ENCODE peak calls at places on chromosome 22, in four cellular contexts. G is activated CD8-positive, alpha-beta T cell treated with anti-CD3 and anti-CD28 coated beads for 36 hours; H is fibroblast of the aortic adventitia; I is GM10248. T is an unnamed sample.

GRCh38 chr22:22425783-22426624 is 82.5 kb downstream of the ZNF280B start:
- DNase-seq in G (no peak), H (no peak), I (no peak), T (no peak)

GRCh38 chr22:36770116-36770945 is 5.6 kb downstream of the IFT27 start:
- DNase-seq in G (no peak), H (no peak), I (no peak), T (no peak)

GRCh38 chr22:36385491-36386350 is 2.0 kb downstream of the MYH9 start:
- DNase-seq in G (peak; percentile 82), H (no peak), I (no peak), T (no peak)

GRCh38 chr22:35657571-35658312 is 9.5 kb downstream of the APOL6 start:
- DNase-seq in G (no peak), H (no peak), I (no peak), T (no peak)

GRCh38 chr22:11360632-11361031 is 4167.4 kb upstream of the OR11H1 start:
- DNase-seq in G (no peak), H (no peak), I (no peak), T (no peak)

GRCh38 chr22:47327241-47327640 is 564.8 kb downstream of the TBC1D22A start:
- DNase-seq in G (no peak), H (no peak), I (no peak), T (no peak)

GRCh38 chr22:22507743-22508273 is 734 bp downstream of the ZNF280B start:
- DNase-seq in G (peak; percentile 14), H (peak; percentile 4), I (no peak), T (peak; percentile 19)

GRCh38 chr22:37311761-37312312 is 29.5 kb downstream of the CYTH4 start:
- DNase-seq in G (no peak), H (no peak), I (no peak), T (no peak)

GRCh38 chr22:23789638-23790037 is 2.9 kb downstream of the SMARCB1 start:
- DNase-seq in G (no peak), H (no peak), I (no peak), T (peak; percentile 6)

GRCh38 chr22:31929126-31929928 is 15.0 kb upstream of the YWHAH start:
- DNase-seq in G (no peak), H (no peak), I (no peak), T (no peak)

GRCh38 chr22:31377609-31378008 is 21.8 kb upstream of the DRG1 start:
- DNase-seq in G (no peak), H (peak; percentile 55), I (no peak), T (no peak)

GRCh38 chr22:35098921-35099320 is 33.0 kb downstream of the ISX start:
- DNase-seq in G (no peak), H (no peak), I (no peak), T (no peak)

GRCh38 chr22:19178065-19178658 is 374 bp downstream of the SLC25A1 start:
- DNase-seq in G (peak; percentile 55), H (peak; percentile 21), I (peak; percentile 63), T (peak; percentile 82)

GRCh38 chr22:42719133-42719532 is 1.5 kb downstream of the A4GALT start:
- DNase-seq in G (no peak), H (peak; percentile 43), I (peak; percentile 16), T (no peak)

GRCh38 chr22:32897400-32897799 is 95.9 kb downstream of the TIMP3 start:
- DNase-seq in G (no peak), H (peak; percentile 34), I (no peak), T (no peak)

GRCh38 chr22:33555814-33556522 is 364.3 kb downstream of the LARGE1 start:
- DNase-seq in G (no peak), H (no peak), I (no peak), T (no peak)

GRCh38 chr22:48918585-48919186 is 909.0 kb downstream of the BRD1 start:
- DNase-seq in G (no peak), H (no peak), I (no peak), T (no peak)

GRCh38 chr22:35938226-35938625 is 90.4 kb downstream of the RBFOX2 start:
- DNase-seq in G (no peak), H (peak; percentile 76), I (no peak), T (no peak)

GRCh38 chr22:26364066-26365015 is 64.7 kb upstream of the ASPHD2 start:
- DNase-seq in G (peak; percentile 74), H (peak; percentile 83), I (peak; percentile 55), T (peak; percentile 60)
- TF ChIP-seq CTCF in G (peak; percentile 67), H (peak; percentile 77), I (peak; percentile 71), T (peak; percentile 63)

DNA sequence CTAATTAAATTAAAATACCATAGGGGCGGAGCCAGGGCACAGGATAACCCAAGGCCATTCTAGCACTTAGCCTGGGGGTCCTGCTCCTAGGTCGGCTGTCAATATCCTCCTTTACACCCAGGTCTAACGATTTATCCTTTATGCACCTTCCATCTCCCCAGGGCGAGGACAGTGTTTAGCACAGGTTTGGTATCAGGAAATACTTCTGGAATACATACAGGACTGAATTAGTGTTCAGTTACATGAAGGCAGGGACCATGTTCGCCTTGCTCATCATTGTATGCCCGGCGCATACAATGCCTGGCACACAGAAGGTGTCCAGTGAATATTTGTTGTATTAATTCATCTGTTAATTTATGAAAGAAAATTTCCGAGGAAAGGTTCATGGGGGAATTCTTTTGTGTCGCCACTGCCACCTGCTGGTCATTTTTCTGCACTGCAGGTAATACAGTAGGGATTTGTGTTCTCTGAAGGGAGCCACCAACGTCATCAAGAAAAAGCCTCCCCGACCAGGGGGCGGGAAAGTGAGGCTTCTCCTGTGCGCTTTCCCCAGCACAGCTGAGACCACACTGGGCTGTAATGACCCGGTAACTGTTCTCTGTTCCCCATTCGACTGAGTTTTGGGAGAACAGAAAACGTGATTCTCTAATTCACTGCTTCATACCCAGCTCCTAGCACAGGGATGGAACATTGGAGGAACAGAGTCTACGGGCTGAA is 68.7 kb upstream of the ASPHD2 start:
- DNase-seq in G (peak; percentile 80), H (peak; percentile 81), I (peak; percentile 65), T (peak; percentile 62)
- TF ChIP-seq CTCF in G (peak; percentile 100), H (peak; percentile 87), I (peak; percentile 83), T (peak; percentile 80)

GRCh38 chr22:46010951-46011626 is 34.1 kb upstream of the WNT7B start:
- DNase-seq in G (no peak), H (no peak), I (no peak), T (no peak)
- TF ChIP-seq CTCF in G (no peak), H (no peak), I (no peak), T (no peak)

DNA sequence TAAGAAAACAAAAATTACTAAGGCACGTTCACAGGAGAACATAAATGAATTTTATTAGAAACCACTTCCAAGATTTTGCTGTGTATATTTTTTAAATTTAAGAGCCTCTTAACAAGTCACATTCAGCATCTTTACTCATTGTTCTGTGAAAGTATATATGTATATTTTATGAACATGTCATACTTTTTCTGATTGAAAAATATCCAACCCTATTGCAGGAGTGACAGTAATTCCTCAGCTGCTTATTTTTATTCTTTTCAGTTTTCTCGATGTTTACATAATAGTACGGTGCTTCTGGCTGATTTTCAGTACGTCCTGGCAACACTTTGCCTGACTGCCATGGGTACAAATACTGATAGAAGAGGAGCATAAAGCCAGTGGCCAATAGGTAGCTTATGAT is 41.8 kb downstream of the XKR3 start:
- DNase-seq in G (no peak), H (no peak), I (no peak), T (no peak)
- TF ChIP-seq CTCF in G (no peak), H (no peak), I (no peak), T (no peak)

GRCh38 chr22:25777870-25778269 is 35.9 kb downstream of the MYO18B start:
- DNase-seq in G (peak; percentile 37), H (peak; percentile 62), I (peak; percentile 51), T (no peak)
- TF ChIP-seq CTCF in G (no peak), H (peak; percentile 46), I (peak; percentile 28), T (peak; percentile 7)

GRCh38 chr22:27628341-27628740 is 173.2 kb downstream of the MN1 start:
- DNase-seq in G (no peak), H (no peak), I (no peak), T (no peak)

GRCh38 chr22:27625769-27626674 is 175.5 kb downstream of the MN1 start:
- DNase-seq in G (no peak), H (no peak), I (no peak), T (no peak)

GRCh38 chr22:27627901-27628300 is 173.7 kb downstream of the MN1 start:
- DNase-seq in G (no peak), H (no peak), I (no peak), T (no peak)

GRCh38 chr22:27626675-27627443 is 174.7 kb downstream of the MN1 start:
- DNase-seq in G (no peak), H (no peak), I (no peak), T (no peak)

GRCh38 chr22:27627444-27627833 is 174.1 kb downstream of the MN1 start:
- DNase-seq in G (no peak), H (no peak), I (no peak), T (no peak)
- TF ChIP-seq CTCF in G (no peak), H (no peak), I (no peak), T (no peak)

DNA sequence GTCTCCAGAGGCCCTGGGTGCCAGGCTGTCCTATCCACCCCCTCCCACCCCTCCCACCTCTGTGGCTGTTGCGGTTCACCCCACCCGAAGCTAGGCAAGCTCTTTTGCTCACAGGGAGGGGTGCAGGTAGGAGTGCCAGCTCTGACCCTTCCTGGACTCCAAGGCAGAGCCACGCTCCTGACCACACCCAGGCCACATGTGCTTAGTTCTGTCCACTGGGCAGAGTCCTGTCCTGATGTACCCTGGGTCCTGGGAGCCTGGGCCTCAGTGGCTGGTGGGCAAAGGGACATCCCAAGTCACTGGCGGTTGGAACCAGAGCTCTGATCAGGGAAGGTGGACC is 16.4 kb downstream of the IL17REL start:
- DNase-seq in G (no peak), H (no peak), I (no peak), T (no peak)
- TF ChIP-seq CTCF in G (no peak), H (no peak), I (no peak), T (no peak)

GRCh38 chr22:40679964-40680818 is 907 bp downstream of the MCHR1 start:
- DNase-seq in G (no peak), H (peak; percentile 18), I (no peak), T (no peak)
- TF ChIP-seq CTCF in G (no peak), H (peak; percentile 4), I (no peak), T (no peak)

GRCh38 chr22:45192701-45193187 is 29.0 kb downstream of the NUP50 start:
- DNase-seq in G (no peak), H (no peak), I (peak; percentile 19), T (peak; percentile 13)
- TF ChIP-seq CTCF in G (no peak), H (no peak), I (no peak), T (no peak)

GRCh38 chr22:39070186-39070585 is 6.9 kb upstream of the APOBEC3G start:
- DNase-seq in G (no peak), H (no peak), I (no peak), T (no peak)

GRCh38 chr22:39073941-39074340 is 3.1 kb upstream of the APOBEC3G start:
- DNase-seq in G (no peak), H (no peak), I (no peak), T (no peak)

GRCh38 chr22:39068033-39068785 is 8.9 kb upstream of the APOBEC3G start:
- DNase-seq in G (no peak), H (no peak), I (no peak), T (no peak)
- TF ChIP-seq CTCF in G (no peak), H (no peak), I (no peak), T (no peak)

T was measured in GM20000.